ENCODE peak calls at places on chromosomes 3 and 15, in seven cellular contexts. One of them, this sample, is unnamed.

GRCh38 chr3:24316887-24317383 is 177.7 kb downstream of the THRB start:
- DNase-seq in HEK293T: no peak
- DNase-seq in gastrocnemius medialis: no peak
- DNase-seq in stimulated activated CD8-positive, alpha-beta memory T cell treated with anti-CD3 and anti-CD28 coated beads, Interleukin-7, amount 100 ng/mL, for 4 hours: no peak
- DNase-seq in AG04449: no peak
- DNase-seq in CD8-positive, alpha-beta T cell: no peak
- DNase-seq in cardiac muscle cell: peak
- DNase-seq in this sample: no peak

GRCh38 chr3:138939563-138940241 is 7.2 kb downstream of the FOXL2 start:
- DNase-seq in stimulated activated CD8-positive, alpha-beta memory T cell treated with anti-CD3 and anti-CD28 coated beads, Interleukin-7, amount 100 ng/mL, for 4 hours: no peak
- DNase-seq in cardiac muscle cell: no peak
- DNase-seq in HEK293T: no peak
- DNase-seq in AG04449: no peak
- DNase-seq in gastrocnemius medialis: no peak
- DNase-seq in CD8-positive, alpha-beta T cell: no peak
- DNase-seq in this sample: no peak

GRCh38 chr3:34015204-34016142 is 217.0 kb downstream of the PDCD6IP start:
- DNase-seq in stimulated activated CD8-positive, alpha-beta memory T cell treated with anti-CD3 and anti-CD28 coated beads, Interleukin-7, amount 100 ng/mL, for 4 hours: no peak
- DNase-seq in gastrocnemius medialis: no peak
- DNase-seq in AG04449: no peak
- DNase-seq in cardiac muscle cell: peak
- DNase-seq in HEK293T: peak
- DNase-seq in CD8-positive, alpha-beta T cell: no peak
- DNase-seq in this sample: no peak

GRCh38 chr3:53597136-53597915 is 102.9 kb downstream of the CACNA1D start:
- DNase-seq in CD8-positive, alpha-beta T cell: no peak
- DNase-seq in stimulated activated CD8-positive, alpha-beta memory T cell treated with anti-CD3 and anti-CD28 coated beads, Interleukin-7, amount 100 ng/mL, for 4 hours: no peak
- DNase-seq in HEK293T: no peak
- DNase-seq in gastrocnemius medialis: no peak
- DNase-seq in AG04449: no peak
- DNase-seq in cardiac muscle cell: no peak
- DNase-seq in this sample: peak

GRCh38 chr15:44537728-44538240 is 837 bp downstream of the EIF3J start:
- DNase-seq in AG04449: no peak
- DNase-seq in cardiac muscle cell: no peak
- DNase-seq in gastrocnemius medialis: no peak
- DNase-seq in HEK293T: no peak
- DNase-seq in stimulated activated CD8-positive, alpha-beta memory T cell treated with anti-CD3 and anti-CD28 coated beads, Interleukin-7, amount 100 ng/mL, for 4 hours: no peak
- DNase-seq in CD8-positive, alpha-beta T cell: no peak
- DNase-seq in this sample: no peak

GRCh38 chr15:65383456-65383855 is 5.7 kb upstream of the IGDCC3 start:
- DNase-seq in CD8-positive, alpha-beta T cell: no peak
- DNase-seq in gastrocnemius medialis: no peak
- DNase-seq in AG04449: no peak
- DNase-seq in HEK293T: no peak
- DNase-seq in stimulated activated CD8-positive, alpha-beta memory T cell treated with anti-CD3 and anti-CD28 coated beads, Interleukin-7, amount 100 ng/mL, for 4 hours: no peak
- DNase-seq in cardiac muscle cell: no peak
- DNase-seq in this sample: no peak

GRCh38 chr3:42638339-42638842 is 15.1 kb upstream of the ZBTB47 start:
- DNase-seq in CD8-positive, alpha-beta T cell: no peak
- DNase-seq in stimulated activated CD8-positive, alpha-beta memory T cell treated with anti-CD3 and anti-CD28 coated beads, Interleukin-7, amount 100 ng/mL, for 4 hours: no peak
- DNase-seq in cardiac muscle cell: no peak
- DNase-seq in HEK293T: no peak
- DNase-seq in AG04449: no peak
- DNase-seq in gastrocnemius medialis: no peak
- DNase-seq in this sample: no peak

GRCh38 chr3:178514411-178514800 is 21.8 kb upstream of the KCNMB2 start:
- DNase-seq in CD8-positive, alpha-beta T cell: no peak
- DNase-seq in stimulated activated CD8-positive, alpha-beta memory T cell treated with anti-CD3 and anti-CD28 coated beads, Interleukin-7, amount 100 ng/mL, for 4 hours: no peak
- DNase-seq in AG04449: no peak
- DNase-seq in cardiac muscle cell: no peak
- DNase-seq in HEK293T: no peak
- DNase-seq in gastrocnemius medialis: no peak
- DNase-seq in this sample: no peak

GRCh38 chr15:41946970-41947369 is 25.4 kb downstream of the EHD4 start:
- DNase-seq in cardiac muscle cell: no peak
- DNase-seq in AG04449: no peak
- DNase-seq in HEK293T: no peak
- DNase-seq in stimulated activated CD8-positive, alpha-beta memory T cell treated with anti-CD3 and anti-CD28 coated beads, Interleukin-7, amount 100 ng/mL, for 4 hours: no peak
- DNase-seq in CD8-positive, alpha-beta T cell: no peak
- DNase-seq in gastrocnemius medialis: no peak
- DNase-seq in this sample: no peak

GRCh38 chr15:84685304-84685703 is 27.3 kb upstream of the NMB start:
- DNase-seq in CD8-positive, alpha-beta T cell: no peak
- DNase-seq in HEK293T: no peak
- DNase-seq in gastrocnemius medialis: no peak
- DNase-seq in stimulated activated CD8-positive, alpha-beta memory T cell treated with anti-CD3 and anti-CD28 coated beads, Interleukin-7, amount 100 ng/mL, for 4 hours: no peak
- DNase-seq in cardiac muscle cell: peak
- DNase-seq in AG04449: no peak
- DNase-seq in this sample: no peak

This sample was measured in esophagus muscularis mucosa.